ENCODE peak calls at places on chromosomes 5 and 9, in five cellular contexts. L, X, Y, O and N are unnamed samples.

GRCh38 chr9:128919409-128919808 is 1.4 kb upstream of the PHYHD1 start:
- DNase-seq in L (peak), X (no peak), Y (no peak), O (no peak), N (no peak)

GRCh38 chr9:21710792-21711191 is 91.6 kb upstream of the MTAP start:
- DNase-seq in L (no peak), X (no peak), Y (no peak), O (no peak), N (no peak)

GRCh38 chr9:35910613-35911488 is 1.6 kb downstream of the SPAAR start:
- DNase-seq in L (peak), X (peak), Y (no peak), O (no peak), N (peak)

GRCh38 chr5:56569576-56569975 is 245.8 kb upstream of the MAP3K1 start:
- DNase-seq in L (no peak), X (no peak), Y (no peak), O (no peak), N (no peak)

GRCh38 chr5:148697177-148697820 is 43.0 kb upstream of the HTR4 start:
- DNase-seq in L (no peak), X (peak), Y (no peak), O (no peak), N (no peak)

GRCh38 chr5:168792678-168793077 is 213.5 kb upstream of the PANK3 start:
- DNase-seq in L (no peak), X (no peak), Y (no peak), O (no peak), N (no peak)

GRCh38 chr5:144318460-144318859 is 147.8 kb downstream of the KCTD16 start:
- DNase-seq in L (no peak), X (no peak), Y (no peak), O (peak), N (peak)

GRCh38 chr5:124675921-124676846 is 70.3 kb downstream of the ZNF608 start:
- DNase-seq in L (peak), X (no peak), Y (no peak), O (no peak), N (no peak)

GRCh38 chr5:151885138-151885908 is 39.3 kb downstream of the GLRA1 start:
- DNase-seq in L (no peak), X (no peak), Y (no peak), O (no peak), N (no peak)

GRCh38 chr5:757346-757930 is 27.1 kb downstream of the ZDHHC11B start:
- DNase-seq in L (no peak), X (no peak), Y (no peak), O (no peak), N (no peak)

GRCh38 chr9:20873240-20873860 is 158.1 kb downstream of the HACD4 start:
- DNase-seq in L (no peak), X (no peak), Y (no peak), O (no peak), N (no peak)

GRCh38 chr5:75054110-75054930 is 2.0 kb upstream of the GCNT4 start:
- DNase-seq in L (no peak), X (no peak), Y (no peak), O (peak), N (peak)

GRCh38 chr5:63553069-63553468 is 409.2 kb downstream of the HTR1A start:
- DNase-seq in L (no peak), X (no peak), Y (no peak), O (no peak), N (no peak)

GRCh38 chr5:168672016-168672415 is 92.8 kb upstream of the PANK3 start:
- DNase-seq in L (no peak), X (no peak), Y (no peak), O (no peak), N (no peak)

GRCh38 chr9:12771891-12772290 is 2.9 kb upstream of the LURAP1L start:
- DNase-seq in L (no peak), X (no peak), Y (no peak), O (no peak), N (no peak)

GRCh38 chr9:120387257-120387999 is 192.5 kb downstream of the CDK5RAP2 start:
- DNase-seq in L (peak), X (no peak), Y (no peak), O (no peak), N (no peak)

GRCh38 chr5:170338933-170339779 is 41.6 kb upstream of the LCP2 start:
- DNase-seq in L (no peak), X (peak), Y (no peak), O (no peak), N (peak)

GRCh38 chr5:159331099-159331973 is 1.0 kb upstream of the IL12B start:
- DNase-seq in L (no peak), X (peak), Y (no peak), O (no peak), N (peak)

GRCh38 chr5:7242118-7242517 is 153.8 kb upstream of the ADCY2 start:
- DNase-seq in L (no peak), X (no peak), Y (no peak), O (no peak), N (no peak)

GRCh38 chr5:159021360-159022177 is 78.1 kb downstream of the EBF1 start:
- DNase-seq in L (no peak), X (no peak), Y (no peak), O (no peak), N (no peak)

GRCh38 chr9:130939405-130939941 is 426 bp upstream of the FIBCD1 start:
- DNase-seq in L (no peak), X (peak), Y (no peak), O (no peak), N (peak)

GRCh38 chr9:22158275-22158674 is 149.2 kb upstream of the CDKN2B start:
- DNase-seq in L (no peak), X (no peak), Y (no peak), O (no peak), N (no peak)

GRCh38 chr5:96752341-96753016 is 55.3 kb downstream of the ERAP1 start:
- DNase-seq in L (peak), X (peak), Y (no peak), O (no peak), N (peak)

GRCh38 chr5:174311121-174311520 is 265.6 kb downstream of the NSG2 start:
- DNase-seq in L (no peak), X (no peak), Y (no peak), O (no peak), N (no peak)

GRCh38 chr9:98101868-98102273 is 17.2 kb downstream of the TRIM14 start:
- DNase-seq in L (no peak), X (no peak), Y (peak), O (no peak), N (peak)

GRCh38 chr9:84136119-84136868 is 155.7 kb downstream of the RMI1 start:
- DNase-seq in L (no peak), X (no peak), Y (no peak), O (no peak), N (no peak)

GRCh38 chr9:112295174-112295573 is 38.2 kb downstream of the PTBP3 start:
- DNase-seq in L (no peak), X (no peak), Y (no peak), O (no peak), N (no peak)

GRCh38 chr5:59479084-59479483 is 414.4 kb downstream of the PDE4D start:
- DNase-seq in L (no peak), X (no peak), Y (no peak), O (no peak), N (peak)

GRCh38 chr5:59473611-59474010 is 419.9 kb downstream of the PDE4D start:
- DNase-seq in L (no peak), X (no peak), Y (no peak), O (no peak), N (no peak)
- H3K4me2 ChIP-seq in L (no peak), X (no peak), Y (no peak), O (no peak), N (no peak)

GRCh38 chr5:62354028-62354874 is 48.2 kb downstream of the KIF2A start:
- DNase-seq in L (peak), X (peak), Y (peak), O (no peak), N (peak)
- TF ChIP-seq CREB1 in L (no peak), X (no peak), Y (no peak), O (no peak), N (no peak)

GRCh38 chr9:117305454-117305853 is 109.4 kb downstream of the ASTN2 start:
- DNase-seq in L (no peak), X (no peak), Y (no peak), O (no peak), N (no peak)
- H3K4me2 ChIP-seq in L (no peak), X (no peak), Y (no peak), O (no peak), N (no peak)

GRCh38 chr5:93055971-93056370 is 525.0 kb downstream of the NR2F1-AS1 start:
- DNase-seq in L (no peak), X (no peak), Y (no peak), O (no peak), N (no peak)

GRCh38 chr5:93055556-93055955 is 525.5 kb downstream of the NR2F1-AS1 start:
- DNase-seq in L (no peak), X (no peak), Y (no peak), O (no peak), N (no peak)

GRCh38 chr5:93057311-93057710 is 523.7 kb downstream of the NR2F1-AS1 start:
- DNase-seq in L (no peak), X (no peak), Y (no peak), O (no peak), N (peak)

GRCh38 chr5:93054424-93055165 is 526.4 kb downstream of the NR2F1-AS1 start:
- DNase-seq in L (no peak), X (no peak), Y (no peak), O (no peak), N (no peak)

DNA sequence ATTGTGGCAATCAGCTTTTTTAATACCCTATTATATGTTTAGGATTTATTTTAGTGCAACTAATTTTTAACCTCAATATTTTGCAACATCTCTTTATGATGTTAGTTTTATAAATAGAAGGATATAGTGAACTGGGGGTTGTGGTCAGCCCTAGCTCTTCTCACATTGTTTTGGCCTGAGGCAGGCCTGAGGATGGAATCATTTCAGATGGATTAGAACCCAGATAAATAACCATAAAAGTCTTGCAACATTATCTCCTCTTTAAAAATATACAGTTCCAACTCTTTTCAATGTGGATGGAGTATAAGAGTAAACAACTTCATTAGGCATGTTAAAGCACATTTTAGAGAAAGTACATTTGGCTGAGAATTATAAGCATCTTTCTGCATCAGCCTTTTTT is 522.7 kb downstream of the NR2F1-AS1 start:
- DNase-seq in L (no peak), X (no peak), Y (no peak), O (no peak), N (no peak)
- TF ChIP-seq CREB1 in L (no peak), X (no peak), Y (no peak), O (no peak), N (no peak)

GRCh38 chr9:136723989-136724388 is 11.6 kb downstream of the DIPK1B start:
- DNase-seq in L (no peak), X (no peak), Y (no peak), O (no peak), N (no peak)
- H3K4me2 ChIP-seq in L (no peak), X (no peak), Y (no peak), O (no peak), N (no peak)